ENCODE peak calls at places on chromosomes 12 and 14, in eight cellular contexts. O is left ventricle myocardium inferior; Q is PC-3; H is NCI-H510A treated with DMSO at 0.1 percent for 48 hours; J is effector memory CD4-positive, alpha-beta T cell; P is HTR-8/SVneo; R is stimulated activated CD4-positive, alpha-beta T cell treated with anti-CD3 and anti-CD28 coated beads, Interleukin-2, amount 100 ng/mL, for 48 hours; A is NCI-H1694 treated with DMSO at 0.1 percent for 48 hours. W is an unnamed sample.
A peak's percentile ranks its signal among the peaks of the same experiment; 100 is the strongest.

GRCh38 chr14:31300296-31300695 is 92.7 kb upstream of the HECTD1 start:
- DNase-seq in O (no peak), Q (peak; percentile 36), H (no peak), J (no peak), P (peak; percentile 22), R (no peak), A (no peak), W (no peak)

GRCh38 chr14:94174622-94175402 is 690 bp downstream of the PPP4R4 start:
- DNase-seq in O (no peak), Q (no peak), H (no peak), J (no peak), P (no peak), R (no peak), A (peak; percentile 37), W (no peak)

GRCh38 chr12:132561784-132562156 is 48.6 kb downstream of the LRCOL1 start:
- DNase-seq in O (no peak), Q (peak; percentile 46), H (no peak), J (no peak), P (peak; percentile 47), R (no peak), A (no peak), W (no peak)

GRCh38 chr12:29073631-29074239 is 75.3 kb upstream of the FAR2 start:
- DNase-seq in O (no peak), Q (peak; percentile 92), H (peak; percentile 38), J (no peak), P (peak; percentile 4), R (peak; percentile 10), A (peak; percentile 76), W (no peak)

GRCh38 chr12:13431041-13431440 is 234.5 kb downstream of the EMP1 start:
- DNase-seq in O (no peak), Q (no peak), H (no peak), J (no peak), P (no peak), R (no peak), A (no peak), W (no peak)

GRCh38 chr14:96104469-96105057 is 65.4 kb downstream of the C14orf132 start:
- DNase-seq in O (peak; percentile 56), Q (peak; percentile 22), H (peak; percentile 90), J (no peak), P (peak; percentile 74), R (no peak), A (no peak), W (no peak)

GRCh38 chr12:101670007-101670671 is 27.3 kb upstream of the CHPT1 start:
- DNase-seq in O (no peak), Q (peak; percentile 54), H (no peak), J (no peak), P (peak; percentile 28), R (no peak), A (peak; percentile 13), W (no peak)

GRCh38 chr14:68235011-68235410 is 415.4 kb downstream of the RAD51B start:
- DNase-seq in O (no peak), Q (peak; percentile 44), H (no peak), J (no peak), P (no peak), R (no peak), A (no peak), W (no peak)

GRCh38 chr12:121538699-121539061 is 42.1 kb downstream of the KDM2B start:
- DNase-seq in O (no peak), Q (peak; percentile 70), H (peak; percentile 51), J (no peak), P (peak; percentile 33), R (no peak), A (no peak), W (no peak)

GRCh38 chr14:45085004-45085403 is 1.1 kb downstream of the PRPF39 start:
- DNase-seq in O (no peak), Q (peak; percentile 15), H (no peak), J (no peak), P (no peak), R (no peak), A (no peak), W (no peak)